ENCODE peak calls at places on chromosomes 11 and 22, in five cellular contexts. R is fibroblast of villous mesenchyme, F is BJ, A is dermis microvascular lymphatic vessel endothelial cell, J is T-helper 2 cell. Y is an unnamed sample.

GRCh38 chr22:50672041-50672440 is 582 bp upstream of the SHANK3 start:
- DNase-seq in R (no peak), F (no peak), A (no peak), J (no peak), Y (no peak)

GRCh38 chr11:17267576-17267975 is 9.0 kb upstream of the NUCB2 start:
- DNase-seq in R (peak), F (peak), A (no peak), J (no peak), Y (peak)

GRCh38 chr11:86182976-86183584 is 61.5 kb upstream of the EED start:
- DNase-seq in R (no peak), F (no peak), A (no peak), J (peak), Y (peak)

GRCh38 chr11:32325187-32325586 is 110.2 kb downstream of the WT1 start:
- DNase-seq in R (peak), F (no peak), A (no peak), J (no peak), Y (no peak)

GRCh38 chr11:45850446-45850845 is 3.2 kb downstream of the CRY2 start:
- DNase-seq in R (peak), F (no peak), A (no peak), J (no peak), Y (no peak)

GRCh38 chr11:95245038-95245437 is 14.0 kb upstream of the SESN3 start:
- DNase-seq in R (no peak), F (no peak), A (no peak), J (no peak), Y (no peak)

GRCh38 chr22:37561209-37562048 is 1.1 kb downstream of the CDC42EP1 start:
- DNase-seq in R (peak), F (no peak), A (peak), J (peak), Y (peak)

GRCh38 chr11:128174465-128175101 is 412.8 kb downstream of the ETS1 start:
- DNase-seq in R (peak), F (peak), A (no peak), J (no peak), Y (no peak)

GRCh38 chr22:31477329-31477728 is 12.3 kb downstream of the EIF4ENIF1 start:
- DNase-seq in R (no peak), F (no peak), A (no peak), J (no peak), Y (no peak)

GRCh38 chr11:117799634-117800033 is 2.6 kb upstream of the DSCAML1 start:
- DNase-seq in R (no peak), F (no peak), A (no peak), J (no peak), Y (no peak)

GRCh38 chr11:57800444-57801184 is 39.0 kb downstream of the CTNND1 start:
- DNase-seq in R (peak), F (peak), A (peak), J (no peak), Y (peak)

GRCh38 chr22:48146426-48146825 is 1384.0 kb downstream of the TBC1D22A start:
- DNase-seq in R (no peak), F (no peak), A (no peak), J (no peak), Y (no peak)

GRCh38 chr22:17786435-17787158 is 12.3 kb upstream of the BID start:
- DNase-seq in R (peak), F (no peak), A (peak), J (no peak), Y (no peak)

GRCh38 chr11:124717786-124718634 is 21.7 kb upstream of the NRGN start:
- DNase-seq in R (no peak), F (no peak), A (no peak), J (no peak), Y (no peak)

GRCh38 chr11:1138053-1138452 is 19.7 kb upstream of the MUC5AC start:
- DNase-seq in R (peak), F (no peak), A (no peak), J (no peak), Y (no peak)

GRCh38 chr11:109856958-109857357 is 236.2 kb upstream of the ZC3H12C start:
- DNase-seq in R (no peak), F (no peak), A (no peak), J (no peak), Y (no peak)

GRCh38 chr11:64724863-64725535 is 2.0 kb upstream of the NRXN2 start:
- DNase-seq in R (no peak), F (no peak), A (no peak), J (no peak), Y (no peak)

GRCh38 chr22:30444632-30445437 is 19.3 kb downstream of the MTFP1 start:
- DNase-seq in R (peak), F (no peak), A (no peak), J (peak), Y (peak)

GRCh38 chr22:22818202-22818538 is 69.4 kb upstream of the IGLL5 start:
- DNase-seq in R (no peak), F (no peak), A (no peak), J (no peak), Y (no peak)

GRCh38 chr11:77559686-77560425 is 29.9 kb upstream of the AQP11 start:
- DNase-seq in R (peak), F (peak), A (no peak), J (no peak), Y (no peak)

GRCh38 chr11:115874843-115875242 is 370.6 kb upstream of the CADM1 start:
- DNase-seq in R (no peak), F (no peak), A (no peak), J (no peak), Y (no peak)

GRCh38 chr11:62677160-62677559 is 1.7 kb downstream of the UBXN1 start:
- DNase-seq in R (no peak), F (no peak), A (no peak), J (no peak), Y (no peak)

GRCh38 chr11:119700536-119701346 is 28.3 kb downstream of the NECTIN1 start:
- DNase-seq in R (no peak), F (no peak), A (no peak), J (no peak), Y (peak)

GRCh38 chr11:87063982-87064381 is 26.2 kb downstream of the TMEM135 start:
- DNase-seq in R (peak), F (no peak), A (no peak), J (no peak), Y (no peak)

GRCh38 chr22:35092146-35092805 is 26.3 kb downstream of the ISX start:
- DNase-seq in R (no peak), F (no peak), A (no peak), J (no peak), Y (no peak)

GRCh38 chr11:12546660-12547059 is 127.6 kb upstream of the TEAD1 start:
- DNase-seq in R (no peak), F (no peak), A (no peak), J (no peak), Y (no peak)

GRCh38 chr11:7321708-7322448 is 70.2 kb downstream of the SYT9 start:
- DNase-seq in R (no peak), F (no peak), A (no peak), J (no peak), Y (no peak)

GRCh38 chr11:10394229-10395100 is 60.6 kb upstream of the AMPD3 start:
- DNase-seq in R (no peak), F (no peak), A (no peak), J (no peak), Y (no peak)

GRCh38 chr22:31036671-31037550 is 44.2 kb upstream of the SMTN start:
- DNase-seq in R (peak), F (peak), A (no peak), J (no peak), Y (peak)